ENCODE peak calls at places on chromosomes 11 and 22, in six cellular contexts. Y is neuronal stem cell, S is mesenchymal stem cell, F is mammary epithelial cell, T is IMR-90, V is GM23248. J is an unnamed sample.

GRCh38 chr11:86798988-86799387 is 1.4 kb upstream of the PRSS23 start:
- DNase-seq in T (peak; percentile 92), V (peak; percentile 93), S (peak; percentile 91), Y (no peak), F (no peak), J (no peak)

GRCh38 chr22:43862074-43862881 is at the start of gene SULT4A1:
- DNase-seq in S (peak; percentile 2), Y (peak; percentile 46), V (peak; percentile 46), F (peak; percentile 11), T (peak; percentile 54), J (peak; percentile 75)

GRCh38 chr11:12312132-12312531 is 65.2 kb upstream of the PARVA start:
- DNase-seq in Y (no peak), S (no peak), F (no peak), V (no peak), T (no peak), J (no peak)

GRCh38 chr22:39220450-39220849 is 24.3 kb downstream of the PDGFB start:
- DNase-seq in S (no peak), F (no peak), Y (no peak), T (no peak), V (no peak), J (peak; percentile 13)

GRCh38 chr22:29587938-29588699 is 7.2 kb upstream of the NIPSNAP1 start:
- DNase-seq in S (peak; percentile 84), F (peak; percentile 90), T (peak; percentile 92), V (peak; percentile 95), Y (no peak), J (no peak)

GRCh38 chr22:32175751-32176644 is 16.9 kb upstream of the C22orf42 start:
- DNase-seq in Y (peak; percentile 44), F (no peak), V (no peak), T (no peak), S (no peak), J (peak; percentile 85)

GRCh38 chr11:76669901-76670474 is 559 bp downstream of the LRRC32 start:
- DNase-seq in S (peak; percentile 80), F (no peak), V (peak; percentile 78), T (peak; percentile 88), Y (no peak), J (peak; percentile 56)

GRCh38 chr11:62124186-62125113 is 639 bp downstream of the INCENP start:
- DNase-seq in T (peak; percentile 52), Y (no peak), V (peak; percentile 77), F (peak; percentile 66), S (peak; percentile 61), J (peak; percentile 63)

GRCh38 chr11:129364143-129364654 is 11.4 kb upstream of the BARX2 start:
- DNase-seq in Y (peak; percentile 87), S (peak; percentile 79), V (peak; percentile 85), T (peak; percentile 82), F (peak; percentile 82), J (peak; percentile 96)

GRCh38 chr11:438101-438844 is 3.5 kb downstream of the ANO9 start:
- DNase-seq in T (no peak), F (no peak), Y (no peak), S (no peak), V (no peak), J (no peak)

GRCh38 chr11:113901141-113901540 is 3.5 kb upstream of the HTR3B start:
- DNase-seq in F (no peak), T (no peak), Y (no peak), S (no peak), V (no peak), J (no peak)

GRCh38 chr11:126530416-126530815 is 174.9 kb downstream of the ST3GAL4 start:
- DNase-seq in Y (no peak), T (no peak), V (no peak), S (no peak), F (no peak), J (no peak)

GRCh38 chr11:94141511-94142307 is 13.1 kb downstream of the PANX1 start:
- DNase-seq in S (no peak), V (no peak), T (no peak), Y (no peak), F (no peak), J (peak; percentile 66)

GRCh38 chr22:33302049-33302545 is 243.9 kb upstream of the SYN3 start:
- DNase-seq in Y (peak; percentile 65), F (peak; percentile 48), V (peak; percentile 82), S (peak; percentile 68), T (peak; percentile 60), J (peak; percentile 96)

GRCh38 chr11:76635991-76636520 is 34.5 kb downstream of the LRRC32 start:
- DNase-seq in S (no peak), F (no peak), T (no peak), V (no peak), Y (no peak), J (peak; percentile 30)

GRCh38 chr11:1876361-1877063 is 15.2 kb downstream of the PRR33 start:
- DNase-seq in S (peak; percentile 63), F (no peak), V (peak; percentile 57), T (no peak), Y (no peak), J (peak; percentile 83)

GRCh38 chr11:121535122-121535796 is 82.5 kb upstream of the SORL1-AS1 start:
- DNase-seq in T (peak; percentile 29), V (peak; percentile 72), S (no peak), F (peak; percentile 12), Y (no peak), J (no peak)

DNA sequence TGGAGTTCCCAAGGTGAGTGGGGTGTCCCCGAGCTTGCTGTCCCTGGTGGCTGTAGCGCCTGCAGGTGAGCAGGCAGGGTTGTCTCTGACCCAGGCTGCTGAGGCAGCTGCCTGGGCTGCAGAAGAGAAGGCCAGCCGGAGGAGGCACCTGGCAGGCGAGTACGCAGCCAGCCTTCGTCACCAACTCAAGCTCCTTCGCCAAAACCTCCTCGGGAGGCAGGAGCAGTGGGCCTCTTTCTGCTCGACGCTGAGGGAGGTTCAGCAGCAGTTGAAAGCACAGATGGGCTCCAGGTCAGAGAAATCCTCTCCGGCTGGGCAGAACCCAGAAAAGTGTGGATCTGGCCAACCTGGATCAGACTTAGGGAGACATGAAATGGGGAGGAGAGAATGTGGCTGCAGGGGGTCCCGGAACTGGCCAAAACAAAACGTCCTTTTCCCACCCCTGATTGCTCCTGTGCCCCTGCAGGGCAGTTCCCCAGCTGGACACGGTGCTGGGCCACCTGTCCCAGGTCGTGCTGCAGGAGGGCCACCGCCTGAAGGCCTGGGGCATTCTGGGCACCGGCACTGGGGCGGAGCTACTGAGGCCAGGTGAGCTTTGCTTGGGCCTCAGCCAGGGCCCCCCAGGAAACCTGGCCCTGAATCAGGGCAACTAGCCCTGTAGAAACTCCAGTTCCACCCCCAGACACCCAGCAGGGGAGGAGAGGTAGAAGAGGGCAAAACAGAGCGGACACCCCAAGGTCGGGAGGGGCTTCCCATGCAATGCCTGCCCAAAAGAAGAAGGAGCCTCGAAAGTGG is 56.7 kb downstream of the BTG4 start:
- DNase-seq in F (no peak), T (no peak), S (no peak), V (no peak), Y (no peak), J (no peak)
- H3K9ac ChIP-seq in F (no peak overlapping the region), T (peak overlapping the region; percentile 62), S (no peak overlapping the region), V (no peak overlapping the region), Y (no peak overlapping the region), J (no peak overlapping the region)

DNA sequence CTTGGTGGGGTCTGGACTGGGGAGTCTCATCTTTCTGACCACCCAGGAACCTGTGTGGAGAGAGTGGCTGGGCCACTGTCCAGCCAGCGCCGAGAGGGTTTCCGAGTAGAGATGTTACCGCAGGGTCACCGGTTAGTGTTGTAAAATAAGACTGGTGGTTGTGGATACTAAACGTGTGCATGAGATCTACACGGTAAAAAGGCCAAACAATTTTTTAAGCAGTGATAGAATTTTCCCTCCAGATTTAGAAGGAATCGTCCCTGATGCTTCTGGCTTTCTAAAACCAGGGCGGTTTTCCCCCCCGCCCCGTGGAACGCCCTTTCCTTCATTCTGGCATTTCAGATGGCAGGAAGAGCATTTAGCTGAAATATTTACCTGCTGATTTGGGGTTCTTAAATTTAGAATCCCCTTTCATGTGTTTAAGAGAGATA is 72.6 kb upstream of the PPARA start:
- DNase-seq in Y (no peak), F (peak; percentile 29), T (no peak), S (no peak), V (peak; percentile 67), J (no peak)
- H3K4me3 ChIP-seq in Y (no peak overlapping the region), F (peak overlapping the region; percentile 99), T (no peak overlapping the region), S (peak overlapping the region; percentile 92), V (peak overlapping the region; percentile 97), J (no peak overlapping the region)

DNA sequence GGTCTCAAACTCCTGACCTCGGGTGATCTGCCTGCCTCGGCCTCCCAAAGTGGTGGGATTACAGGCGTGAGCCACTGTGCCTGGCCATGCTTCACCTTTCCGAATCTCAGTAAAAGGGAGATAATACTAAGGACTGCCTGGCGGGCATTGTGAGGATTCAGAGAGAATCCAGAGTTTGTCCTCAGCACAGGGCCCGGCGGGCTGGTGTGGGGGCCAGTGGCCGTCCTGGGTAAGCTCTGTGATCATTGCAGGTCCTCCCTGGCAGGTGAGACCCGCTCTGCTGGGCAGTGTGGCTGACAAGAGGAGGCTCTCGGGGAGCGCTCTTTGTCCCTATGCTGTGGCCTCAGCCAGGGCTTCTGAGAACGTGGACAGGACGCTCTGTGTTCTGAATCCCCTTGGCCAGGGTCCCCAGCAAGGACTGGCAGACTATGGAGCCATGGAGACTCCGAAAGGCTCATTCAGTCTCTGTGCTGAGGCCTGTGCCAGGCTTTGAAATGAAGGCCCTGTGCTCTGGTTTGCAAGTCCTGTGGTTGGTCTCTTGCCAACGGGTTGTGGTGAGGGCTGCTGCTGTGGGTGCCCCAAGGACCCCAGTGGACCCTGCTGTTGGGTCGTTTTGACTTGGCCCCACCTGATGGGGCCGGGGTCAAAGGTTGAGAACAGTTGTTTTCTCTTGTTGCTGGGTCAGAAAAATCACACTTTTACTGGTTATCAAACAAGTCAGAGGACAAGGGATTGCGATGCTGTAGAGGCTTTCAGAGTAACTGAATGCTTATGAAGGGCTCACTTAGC is 2.1 kb downstream of the TPCN2 start:
- DNase-seq in Y (no peak), S (no peak), F (no peak), T (no peak), V (no peak), J (no peak)
- H3K9ac ChIP-seq in Y (no peak overlapping the region), S (peak overlapping the region; percentile 37), F (no peak overlapping the region), T (no peak overlapping the region), V (no peak overlapping the region), J (no peak overlapping the region)

GRCh38 chr22:19987394-19988306 is 29.0 kb downstream of the ARVCF start:
- DNase-seq in S (no peak), F (no peak), V (no peak), T (no peak), Y (no peak), J (no peak)
- H3K4me3 ChIP-seq in S (no peak overlapping the region), F (no peak overlapping the region), V (no peak overlapping the region), T (no peak overlapping the region), Y (no peak overlapping the region), J (no peak overlapping the region)